ENCODE peak calls at places on chromosomes 16 and 17, in five cellular contexts. X is K562, V is transverse colon, A is cardiac fibroblast, I is osteoblast. F is an unnamed sample.

GRCh38 chr17:8681175-8681949 is 50.8 kb upstream of the MYH10 start:
- DNase-seq in A (peak), X (no peak), V (no peak), I (no peak), F (no peak)

GRCh38 chr16:77788196-77789084 is at the start of gene VAT1L:
- DNase-seq in V (no peak), X (peak), I (peak), A (peak), F (no peak)

GRCh38 chr16:21937387-21937829 is 15.8 kb upstream of the UQCRC2 start:
- DNase-seq in A (no peak), I (no peak), X (no peak), V (no peak), F (no peak)

GRCh38 chr17:30344283-30345088 is 10.6 kb upstream of the TMIGD1 start:
- DNase-seq in X (peak), V (peak), A (peak), I (no peak), F (no peak)

GRCh38 chr17:78330570-78331224 is 29.2 kb downstream of the SOCS3 start:
- DNase-seq in X (no peak), I (peak), V (peak), A (no peak), F (no peak)

GRCh38 chr16:27347930-27348685 is 34.3 kb downstream of the IL4R start:
- DNase-seq in A (no peak), X (no peak), I (no peak), V (no peak), F (no peak)

GRCh38 chr16:25135239-25135878 is 23.8 kb downstream of the LCMT1 start:
- DNase-seq in X (no peak), V (peak), I (no peak), A (peak), F (no peak)

GRCh38 chr16:22075043-22075757 is 17.1 kb upstream of the VWA3A start:
- DNase-seq in A (peak), X (no peak), V (no peak), I (no peak), F (no peak)

GRCh38 chr17:50350733-50351132 is 4.8 kb downstream of the XYLT2 start:
- DNase-seq in V (no peak), I (no peak), X (no peak), A (no peak), F (no peak)

GRCh38 chr17:68600123-68600880 is 865 bp downstream of the FAM20A start:
- DNase-seq in V (peak), X (no peak), A (no peak), I (peak), F (no peak)

GRCh38 chr17:17874478-17874877 is 37.7 kb upstream of the SREBF1 start:
- DNase-seq in A (peak), I (peak), X (no peak), V (no peak), F (no peak)

GRCh38 chr16:3662601-3663000 is 8.1 kb downstream of the DNASE1 start:
- DNase-seq in A (no peak), I (no peak), X (no peak), V (no peak), F (no peak)

GRCh38 chr17:28684963-28685362 is 23.0 kb downstream of the SUPT6H start:
- DNase-seq in X (peak), A (peak), I (no peak), V (peak), F (no peak)

GRCh38 chr17:63173903-63174302 is 207.9 kb downstream of the TANC2 start:
- DNase-seq in X (no peak), A (no peak), I (peak), V (no peak), F (no peak)

GRCh38 chr17:77242118-77242800 is 101.5 kb downstream of the SEC14L1 start:
- DNase-seq in I (peak), X (no peak), V (no peak), A (no peak), F (no peak)

GRCh38 chr16:26598061-26598460 is 468.7 kb upstream of the C16orf82 start:
- DNase-seq in X (peak), V (no peak), A (no peak), I (no peak), F (no peak)

GRCh38 chr17:66091440-66092080 is 100.4 kb downstream of the CEP112 start:
- DNase-seq in I (no peak), X (no peak), A (no peak), V (no peak), F (no peak)

GRCh38 chr17:68288375-68288774 is 2.6 kb downstream of the SLC16A6 start:
- DNase-seq in X (peak), A (no peak), V (no peak), I (peak), F (no peak)

GRCh38 chr17:12362853-12363252 is 302.8 kb upstream of the MYOCD start:
- DNase-seq in A (peak), X (no peak), V (no peak), I (no peak), F (no peak)

GRCh38 chr17:61532818-61533217 is 58.2 kb downstream of the NACA2 start:
- DNase-seq in I (no peak), A (no peak), V (no peak), X (no peak), F (no peak)

GRCh38 chr17:57902800-57903759 is 52.1 kb downstream of the CUEDC1 start:
- DNase-seq in A (peak), I (peak), V (peak), X (no peak), F (no peak)

GRCh38 chr16:4924593-4925378 is 12.2 kb downstream of the PPL start:
- DNase-seq in V (peak), A (no peak), I (peak), X (no peak), F (no peak)

GRCh38 chr16:12468552-12468951 is 335.1 kb downstream of the CPPED1 start:
- DNase-seq in X (no peak), A (no peak), I (no peak), V (no peak), F (no peak)
- TF ChIP-seq CTCF in X (peak), A (no peak), I (no peak), V (no peak), F (no peak)

GRCh38 chr16:57752203-57752580 is 16.6 kb downstream of the KATNB1 start:
- DNase-seq in V (no peak), A (no peak), X (no peak), I (no peak), F (no peak)

GRCh38 chr16:57749101-57749692 is 13.6 kb downstream of the KATNB1 start:
- DNase-seq in X (no peak), I (no peak), V (no peak), A (no peak), F (no peak)

GRCh38 chr16:57751539-57752202 is 16.1 kb downstream of the KATNB1 start:
- DNase-seq in X (no peak), A (no peak), V (no peak), I (no peak), F (no peak)

GRCh38 chr16:57749872-57750452 is 14.4 kb downstream of the KATNB1 start:
- DNase-seq in I (no peak), X (no peak), V (no peak), A (no peak), F (peak)

DNA sequence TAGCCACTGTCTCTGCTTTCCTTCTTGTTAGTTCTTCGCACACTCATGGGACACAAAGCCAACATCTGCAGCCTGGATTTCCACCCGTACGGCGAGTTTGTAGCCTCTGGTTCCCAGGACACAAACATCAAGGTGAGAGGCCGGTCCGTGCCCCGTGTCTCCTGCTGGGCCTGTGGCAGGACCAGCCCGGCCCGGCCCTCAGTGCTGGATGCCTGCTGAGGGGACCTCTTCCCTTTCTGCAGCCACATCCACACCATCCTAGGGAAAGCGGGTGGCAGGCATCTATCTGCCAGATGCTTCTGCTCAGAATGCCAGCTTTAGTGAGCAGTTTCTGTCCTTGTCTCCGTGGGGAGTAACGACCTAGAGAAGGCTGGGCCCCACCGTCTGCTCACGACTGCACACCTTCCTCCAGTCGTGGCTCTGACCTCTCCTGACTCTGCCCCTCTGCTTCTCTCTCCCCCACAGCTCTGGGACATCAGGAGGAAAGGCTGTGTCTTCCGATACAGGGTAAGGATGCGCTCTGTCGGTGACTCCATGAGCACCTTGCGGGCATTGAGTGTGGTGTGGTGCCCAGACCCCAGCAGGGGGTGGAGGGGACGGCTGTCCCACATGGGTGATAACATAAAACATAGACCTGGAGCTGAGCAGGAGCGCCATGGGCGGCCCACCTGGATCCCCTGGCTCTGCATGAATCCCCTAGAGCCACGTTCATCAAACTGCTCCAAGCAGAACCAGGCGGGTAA is 15.4 kb downstream of the KATNB1 start:
- DNase-seq in V (no peak), I (no peak), X (no peak), A (no peak), F (no peak)
- TF ChIP-seq CTCF in V (no peak), I (no peak), X (no peak), A (no peak), F (no peak)

GRCh38 chr17:73622381-73622780 is 21.9 kb downstream of the SDK2 start:
- DNase-seq in V (no peak), I (peak), A (no peak), X (no peak), F (no peak)

GRCh38 chr17:73616873-73617430 is 27.3 kb downstream of the SDK2 start:
- DNase-seq in V (no peak), A (no peak), X (no peak), I (peak), F (no peak)

GRCh38 chr17:73621685-73622084 is 22.6 kb downstream of the SDK2 start:
- DNase-seq in A (no peak), V (no peak), I (peak), X (no peak), F (no peak)

GRCh38 chr17:73623247-73623646 is 21.0 kb downstream of the SDK2 start:
- DNase-seq in X (no peak), I (peak), V (no peak), A (no peak), F (no peak)

DNA sequence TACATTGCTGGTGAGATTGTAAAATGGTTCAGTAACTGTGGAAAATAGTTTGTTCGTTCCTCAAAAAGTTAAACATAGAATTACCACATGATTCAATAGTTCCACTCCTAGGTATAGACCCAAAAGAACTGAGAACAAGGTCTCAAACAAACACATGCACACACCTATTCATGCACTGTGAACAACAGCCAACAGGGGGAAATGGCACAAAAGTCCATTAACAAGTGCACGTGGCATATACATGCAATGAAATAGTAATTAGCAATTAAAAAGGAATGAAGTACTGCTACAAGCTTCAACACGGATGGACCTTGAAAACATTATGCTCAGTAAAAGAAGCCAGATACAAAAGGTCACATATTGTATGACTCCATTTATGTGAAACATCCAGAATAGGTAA is 23.8 kb downstream of the SDK2 start:
- DNase-seq in A (no peak), X (no peak), I (peak), V (no peak), F (no peak)
- TF ChIP-seq CTCF in A (no peak), X (no peak), I (no peak), V (no peak), F (no peak)

GRCh38 chr16:10988164-10988803 is 43.9 kb downstream of the CLEC16A start:
- DNase-seq in V (no peak), A (no peak), I (no peak), X (no peak), F (no peak)
- TF ChIP-seq CTCF in V (peak), A (peak), I (peak), X (peak), F (peak)

DNA sequence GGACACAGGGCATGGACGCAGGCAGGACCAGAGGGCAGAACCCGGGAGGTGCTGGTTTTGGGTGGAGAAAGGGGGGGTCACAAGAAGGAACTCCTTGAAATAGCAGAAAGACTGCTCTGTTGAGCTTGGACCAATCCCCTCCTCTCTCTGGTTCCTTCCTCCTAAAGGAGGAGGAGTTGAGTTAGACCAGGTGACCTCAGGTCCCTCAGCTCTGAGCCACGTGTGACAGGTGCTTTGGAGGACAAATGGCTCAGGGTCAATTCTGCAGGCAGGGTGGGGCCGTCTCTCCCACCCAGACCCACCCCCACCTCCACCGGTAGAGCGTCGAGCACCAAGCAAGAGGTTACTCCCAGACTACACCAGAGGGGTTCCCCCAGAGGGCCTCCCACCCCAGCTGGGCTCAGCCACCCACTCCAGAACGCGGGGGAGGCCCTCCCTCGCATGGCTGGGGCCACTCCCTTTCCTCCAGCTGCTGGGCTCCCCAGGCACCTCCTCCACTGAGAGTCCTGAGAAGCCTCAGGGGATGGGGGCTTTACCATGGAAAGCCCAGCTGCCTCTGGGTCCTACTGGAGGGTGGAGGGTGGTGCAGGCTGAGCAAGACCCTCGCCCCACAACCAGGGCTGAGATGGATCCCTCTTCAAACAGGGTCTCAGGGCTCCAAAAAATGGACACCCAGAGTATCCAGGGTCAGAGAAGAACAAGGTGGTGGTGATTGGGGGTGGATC is 7.7 kb downstream of the MYO1C start:
- DNase-seq in I (peak), X (peak), V (peak), A (peak), F (no peak)
- TF ChIP-seq CTCF in I (no peak), X (no peak), V (peak), A (peak), F (peak)

GRCh38 chr16:733382-734207 is 6.7 kb downstream of the HAGHL start:
- DNase-seq in X (peak), A (no peak), V (no peak), I (no peak), F (peak)
- TF ChIP-seq CTCF in X (peak), A (peak), V (no peak), I (peak), F (peak)

DNA sequence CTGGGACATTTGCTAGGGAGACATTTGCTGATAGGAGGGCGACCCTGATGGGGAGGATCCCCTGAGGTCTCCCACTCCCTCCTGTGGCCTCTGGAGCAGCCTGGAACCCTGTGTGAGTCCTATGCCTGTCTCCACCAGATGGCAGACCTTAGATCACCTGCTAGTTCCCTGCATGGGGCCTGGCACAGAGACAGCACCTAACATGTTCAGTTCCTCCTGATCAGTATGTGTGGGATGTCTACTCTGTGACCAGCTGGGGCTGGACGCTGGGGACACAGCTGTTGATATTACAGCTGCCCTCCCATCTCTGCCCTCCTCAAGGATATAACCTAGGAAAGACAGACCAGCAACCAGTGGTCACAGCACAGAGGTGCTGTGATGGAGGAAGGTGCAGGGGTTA is 1.1 kb upstream of the ADCY7 start:
- DNase-seq in A (no peak), I (peak), X (peak), V (peak), F (peak)
- TF ChIP-seq CTCF in A (no peak), I (peak), X (peak), V (peak), F (peak)

GRCh38 chr16:61936522-61936921 is 99.7 kb downstream of the CDH8 start:
- DNase-seq in X (no peak), I (no peak), V (no peak), A (no peak), F (no peak)
- TF ChIP-seq CTCF in X (no peak), I (no peak), V (no peak), A (peak), F (peak)

DNA sequence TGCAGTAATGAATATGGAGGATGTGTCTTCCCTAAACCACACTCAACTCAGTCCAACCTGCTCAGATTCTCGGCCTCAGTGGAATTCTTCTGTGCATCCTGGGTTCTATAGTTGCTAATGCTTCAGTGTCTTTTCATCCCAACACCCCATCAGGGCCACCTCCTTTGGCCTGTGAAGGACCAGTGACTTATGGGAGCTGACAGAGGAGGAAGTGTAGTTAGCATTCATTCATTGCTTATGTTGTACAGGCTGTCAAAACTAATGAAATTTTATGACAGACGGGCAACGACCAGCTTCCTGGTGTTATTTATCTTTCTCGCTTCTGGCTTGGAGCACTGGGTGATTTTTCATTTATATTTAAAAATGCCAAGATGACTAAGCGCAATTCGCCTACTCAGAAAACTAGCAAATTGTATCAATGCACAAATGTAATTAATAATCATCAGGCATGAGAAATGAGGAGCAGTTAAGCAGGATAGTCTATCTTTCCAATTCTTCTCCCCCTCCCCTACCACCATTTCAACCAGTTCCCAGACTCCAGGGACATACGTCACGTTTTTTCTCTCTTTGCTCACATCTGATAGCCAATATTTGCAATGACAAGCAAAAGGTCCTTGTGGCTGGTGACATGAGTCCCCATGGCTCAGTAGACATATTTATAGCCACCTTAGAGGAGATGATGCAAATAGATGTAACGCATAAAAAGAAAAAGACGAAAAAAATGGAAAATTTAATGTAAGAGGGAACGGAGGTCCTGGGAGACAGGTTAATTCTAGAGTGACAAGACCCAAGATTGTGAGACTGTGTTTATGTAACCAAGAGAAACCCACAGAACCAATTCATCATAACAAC is 11.3 kb downstream of the CDRT15 start:
- DNase-seq in X (no peak), I (no peak), V (no peak), A (no peak), F (no peak)
- TF ChIP-seq CTCF in X (no peak), I (no peak), V (no peak), A (no peak), F (no peak)

DNA sequence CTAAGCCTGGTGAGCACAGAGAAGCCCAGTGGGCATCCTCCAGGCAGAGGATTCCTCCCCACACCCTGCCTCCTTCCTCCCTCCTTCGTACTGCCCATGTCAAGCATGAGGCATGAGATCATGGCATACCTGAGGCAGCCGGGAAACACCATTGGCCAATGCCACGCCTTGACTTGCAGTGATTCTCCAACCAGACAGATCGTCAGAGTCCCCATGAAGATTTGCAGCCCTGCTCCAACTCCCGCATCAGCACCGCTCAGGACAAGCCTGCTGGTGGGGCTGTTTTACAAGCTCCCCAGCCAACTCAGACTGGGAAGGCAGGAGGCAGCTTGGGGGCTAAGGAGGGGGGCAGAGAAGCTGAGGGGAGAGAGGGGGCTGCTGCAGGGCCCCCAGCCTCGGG is 2.9 kb upstream of the KRT16 start:
- DNase-seq in I (no peak), V (no peak), A (no peak), X (no peak), F (no peak)
- TF ChIP-seq CTCF in I (no peak), V (no peak), A (no peak), X (no peak), F (peak)

F was measured in chondrocyte.